ENCODE peak calls at places on chromosomes 7 and 10, in eight cellular contexts. G is RWPE1; C is stimulated activated CD4-positive, alpha-beta T cell treated with anti-CD3 and anti-CD28 coated beads, Interleukin-12 subunit alpha, Interleukin-12 subunit beta, amount 100 ng/mL, for 4 hours; F is activated CD8-positive, alpha-beta memory T cell treated with anti-CD3 and anti-CD28 coated beads for 4 hours; Z is iPS-NIHi11; Y is NCI-H524; E is uterus; R is endothelial cell of umbilical vein. P is an unnamed sample.
A peak's percentile ranks its signal among the peaks of the same experiment; 100 is the strongest.

GRCh38 chr10:112546474-112546873 is 99.5 kb downstream of the VTI1A start:
- DNase-seq in G (no peak), C (no peak), F (no peak), Z (no peak), Y (no peak), E (no peak), R (peak; percentile 44), P (no peak)

GRCh38 chr10:84375881-84376280 is 47.5 kb downstream of the CCSER2 start:
- DNase-seq in G (no peak), C (no peak), F (no peak), Z (no peak), Y (no peak), E (no peak), R (peak; percentile 18), P (no peak)

GRCh38 chr7:522071-522937 is 2.7 kb upstream of the PDGFA start:
- DNase-seq in G (peak; percentile 62), C (peak; percentile 20), F (no peak), Z (peak; percentile 72), Y (no peak), E (peak; percentile 47), R (peak; percentile 52), P (peak; percentile 33)

GRCh38 chr10:72260588-72261322 is 13.0 kb upstream of the DDIT4 start:
- DNase-seq in G (peak; percentile 97), C (peak; percentile 72), F (peak; percentile 60), Z (peak; percentile 93), Y (peak; percentile 63), E (peak; percentile 91), R (peak; percentile 55), P (peak; percentile 87)

GRCh38 chr10:121302541-121303180 is 295.6 kb downstream of the FGFR2 start:
- DNase-seq in G (no peak), C (no peak), F (no peak), Z (no peak), Y (no peak), E (no peak), R (no peak), P (no peak)

GRCh38 chr10:108014145-108014901 is 849.8 kb upstream of the SORCS1 start:
- DNase-seq in G (no peak), C (no peak), F (no peak), Z (no peak), Y (no peak), E (no peak), R (no peak), P (no peak)

GRCh38 chr10:86958109-86958830 is at the start of gene SNCG:
- DNase-seq in G (peak; percentile 51), C (no peak), F (no peak), Z (no peak), Y (no peak), E (peak; percentile 66), R (peak; percentile 68), P (no peak)

GRCh38 chr10:28130267-28130666 is 131.4 kb upstream of the ODAD2 start:
- DNase-seq in G (peak; percentile 45), C (no peak), F (no peak), Z (no peak), Y (no peak), E (no peak), R (peak; percentile 79), P (no peak)

GRCh38 chr7:141354251-141354650 is 197.0 kb upstream of the AGK start:
- DNase-seq in G (no peak), C (no peak), F (no peak), Z (no peak), Y (no peak), E (no peak), R (peak; percentile 66), P (no peak)

GRCh38 chr10:87092861-87093460 is 1.7 kb downstream of the GLUD1 start:
- DNase-seq in G (no peak), C (no peak), F (no peak), Z (peak; percentile 24), Y (no peak), E (no peak), R (peak; percentile 46), P (no peak)

GRCh38 chr7:96452146-96452545 is 130.2 kb upstream of the SLC25A13 start:
- DNase-seq in G (no peak), C (no peak), F (no peak), Z (no peak), Y (no peak), E (no peak), R (no peak), P (no peak)

GRCh38 chr7:157892751-157893150 is 555.9 kb downstream of the DNAJB6 start:
- DNase-seq in G (no peak), C (no peak), F (no peak), Z (no peak), Y (no peak), E (no peak), R (no peak), P (no peak)

GRCh38 chr10:132574783-132575319 is 37.3 kb downstream of the INPP5A start:
- DNase-seq in G (no peak), C (no peak), F (no peak), Z (no peak), Y (no peak), E (no peak), R (no peak), P (no peak)

GRCh38 chr7:5630670-5631069 is 150.8 kb downstream of the RNF216 start:
- DNase-seq in G (no peak), C (peak; percentile 23), F (peak; percentile 13), Z (no peak), Y (no peak), E (no peak), R (no peak), P (no peak)

GRCh38 chr7:121620953-121621606 is 225.0 kb upstream of the FAM3C start:
- DNase-seq in G (no peak), C (no peak), F (no peak), Z (peak; percentile 20), Y (no peak), E (no peak), R (no peak), P (no peak)

GRCh38 chr7:107450970-107451369 is 18.9 kb upstream of the GPR22 start:
- DNase-seq in G (no peak), C (no peak), F (no peak), Z (no peak), Y (no peak), E (no peak), R (no peak), P (no peak)

GRCh38 chr7:14822481-14822854 is 80.1 kb downstream of the DGKB start:
- DNase-seq in G (no peak), C (no peak), F (no peak), Z (no peak), Y (no peak), E (no peak), R (no peak), P (no peak)

GRCh38 chr10:89347706-89348457 is 20.1 kb downstream of the IFIT3 start:
- DNase-seq in G (no peak), C (no peak), F (no peak), Z (no peak), Y (no peak), E (no peak), R (peak; percentile 75), P (no peak)

GRCh38 chr10:98365698-98366530 is 49.1 kb downstream of the PYROXD2 start:
- DNase-seq in G (no peak), C (no peak), F (no peak), Z (no peak), Y (no peak), E (no peak), R (no peak), P (no peak)

GRCh38 chr10:72322280-72323058 is 32.2 kb downstream of the DNAJB12 start:
- DNase-seq in G (peak; percentile 82), C (peak; percentile 56), F (no peak), Z (no peak), Y (no peak), E (no peak), R (peak; percentile 10), P (no peak)

GRCh38 chr10:7512487-7512886 is 101.7 kb upstream of the SFMBT2 start:
- DNase-seq in G (no peak), C (no peak), F (no peak), Z (no peak), Y (no peak), E (no peak), R (no peak), P (no peak)

GRCh38 chr7:154903083-154903731 is 99.7 kb downstream of the PAXIP1 start:
- DNase-seq in G (no peak), C (no peak), F (no peak), Z (no peak), Y (no peak), E (no peak), R (no peak), P (no peak)

GRCh38 chr7:122544463-122544862 is 154.5 kb downstream of the RNF133 start:
- DNase-seq in G (no peak), C (no peak), F (no peak), Z (no peak), Y (no peak), E (no peak), R (no peak), P (no peak)

GRCh38 chr7:140229591-140230516 is 53.1 kb upstream of the KDM7A start:
- DNase-seq in G (no peak), C (peak; percentile 47), F (no peak), Z (peak; percentile 60), Y (peak; percentile 6), E (no peak), R (no peak), P (no peak)